ENCODE peak calls at places on chromosome 18, in five cellular contexts. P is T47D, I is GM12878, C is SK-N-SH, N is HepG2. Y is an unnamed sample.

GRCh38 chr18:26440644-26441043 is 107.7 kb downstream of the KCTD1 start:
- DNase-seq in P (no peak), I (no peak), C (no peak), N (no peak), Y (no peak)

GRCh38 chr18:21672868-21673267 is 31.7 kb downstream of the ABHD3 start:
- DNase-seq in P (no peak), I (no peak), C (peak; percentile 36), N (peak; percentile 14), Y (peak; percentile 93)

GRCh38 chr18:58937204-58937603 is 72.5 kb downstream of the ZNF532 start:
- DNase-seq in P (no peak), I (no peak), C (no peak), N (no peak), Y (no peak)

GRCh38 chr18:46060359-46060841 is 11.7 kb downstream of the PSTPIP2 start:
- DNase-seq in P (no peak), I (no peak), C (no peak), N (no peak), Y (no peak)

GRCh38 chr18:58241877-58242276 is 197.9 kb downstream of the NEDD4L start:
- DNase-seq in P (no peak), I (no peak), C (no peak), N (no peak), Y (no peak)

GRCh38 chr18:31356025-31356424 is 20.6 kb upstream of the DSG4 start:
- DNase-seq in P (no peak), I (peak; percentile 20), C (no peak), N (no peak), Y (no peak)

GRCh38 chr18:13577091-13577697 is 149.2 kb downstream of the FAM210A start:
- DNase-seq in P (no peak), I (peak; percentile 90), C (no peak), N (no peak), Y (no peak)

GRCh38 chr18:78908462-78908861 is 71.2 kb upstream of the SALL3 start:
- DNase-seq in P (no peak), I (no peak), C (no peak), N (no peak), Y (no peak)

GRCh38 chr18:55522011-55522410 is 66.0 kb downstream of the TCF4 start:
- DNase-seq in P (no peak), I (no peak), C (no peak), N (no peak), Y (no peak)

GRCh38 chr18:58615150-58616132 is 13.4 kb downstream of the ALPK2 start:
- DNase-seq in P (no peak), I (peak; percentile 88), C (no peak), N (no peak), Y (no peak)

GRCh38 chr18:75124967-75125358 is 84.0 kb downstream of the PTGR3 start:
- DNase-seq in P (no peak), I (no peak), C (peak; percentile 84), N (no peak), Y (no peak)

DNA sequence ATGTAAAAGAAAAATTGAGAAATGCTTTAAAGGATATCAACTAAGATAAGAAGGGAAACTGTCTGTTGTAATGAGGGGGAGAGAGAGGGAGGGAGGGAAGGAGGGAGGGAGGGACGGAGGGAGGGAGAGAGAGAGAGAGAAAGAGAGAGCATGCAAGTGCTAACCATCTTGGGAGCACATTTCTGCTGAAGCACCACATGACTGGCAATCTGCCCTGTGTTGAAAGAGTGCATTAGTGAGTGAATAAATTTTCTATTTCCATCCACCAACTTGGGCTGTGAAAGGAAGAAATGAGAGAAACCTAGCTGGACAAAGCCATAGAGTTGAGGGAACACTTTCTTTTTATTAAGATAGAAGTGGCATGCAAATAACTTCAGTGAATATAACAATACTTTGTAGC is 110.7 kb downstream of the TMX3 start:
- DNase-seq in P (no peak), I (no peak), C (no peak), N (no peak), Y (no peak)
- TF ChIP-seq JUND in P (no peak), I (no peak), C (no peak), N (no peak), Y (no peak)

GRCh38 chr18:60259052-60259681 is 113.4 kb downstream of the MC4R start:
- DNase-seq in P (no peak), I (no peak), C (no peak), N (no peak), Y (no peak)
- TF ChIP-seq JUND in P (no peak), I (no peak), C (peak; percentile 45), N (no peak), Y (no peak)

GRCh38 chr18:24853076-24853475 is 392.6 kb downstream of the HRH4 start:
- DNase-seq in P (no peak), I (no peak), C (no peak), N (no peak), Y (no peak)
- TF ChIP-seq JUND in P (no peak), I (no peak), C (no peak), N (no peak), Y (no peak)

GRCh38 chr18:27656905-27657304 is 471.8 kb upstream of the CHST9 start:
- DNase-seq in P (no peak), I (no peak), C (no peak), N (no peak), Y (no peak)

GRCh38 chr18:27649621-27650020 is 464.5 kb upstream of the CHST9 start:
- DNase-seq in P (no peak), I (no peak), C (no peak), N (no peak), Y (no peak)

GRCh38 chr18:27656167-27656778 is 471.2 kb upstream of the CHST9 start:
- DNase-seq in P (no peak), I (peak; percentile 16), C (no peak), N (no peak), Y (no peak)

GRCh38 chr18:27652480-27653121 is 467.5 kb upstream of the CHST9 start:
- DNase-seq in P (no peak), I (peak; percentile 53), C (no peak), N (no peak), Y (no peak)

DNA sequence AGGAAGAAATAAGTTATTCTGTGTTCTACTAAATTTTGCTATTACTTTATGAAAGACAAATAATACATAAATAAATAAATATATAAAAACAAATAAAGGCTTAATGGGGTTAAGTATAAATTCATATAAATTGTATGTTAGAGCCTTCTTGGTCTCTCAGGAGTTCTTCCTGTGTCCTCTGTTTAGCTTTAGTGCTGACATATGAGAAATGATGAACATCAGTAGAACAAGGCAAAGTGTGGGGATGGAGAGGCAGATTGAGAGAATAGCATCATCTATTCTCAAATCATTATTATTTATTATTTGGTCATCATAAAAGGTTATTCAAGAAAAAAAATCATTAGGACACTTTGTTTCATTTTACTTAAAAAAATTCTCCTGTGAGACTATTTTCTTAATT is 468.1 kb upstream of the CHST9 start:
- DNase-seq in P (no peak), I (no peak), C (no peak), N (no peak), Y (no peak)
- TF ChIP-seq JUND in P (no peak), I (no peak), C (no peak), N (no peak), Y (no peak)

GRCh38 chr18:62498616-62499262 is 24.1 kb upstream of the ZCCHC2 start:
- DNase-seq in P (no peak), I (no peak), C (no peak), N (no peak), Y (no peak)
- TF ChIP-seq JUND in P (no peak), I (no peak), C (no peak), N (no peak), Y (no peak)

DNA sequence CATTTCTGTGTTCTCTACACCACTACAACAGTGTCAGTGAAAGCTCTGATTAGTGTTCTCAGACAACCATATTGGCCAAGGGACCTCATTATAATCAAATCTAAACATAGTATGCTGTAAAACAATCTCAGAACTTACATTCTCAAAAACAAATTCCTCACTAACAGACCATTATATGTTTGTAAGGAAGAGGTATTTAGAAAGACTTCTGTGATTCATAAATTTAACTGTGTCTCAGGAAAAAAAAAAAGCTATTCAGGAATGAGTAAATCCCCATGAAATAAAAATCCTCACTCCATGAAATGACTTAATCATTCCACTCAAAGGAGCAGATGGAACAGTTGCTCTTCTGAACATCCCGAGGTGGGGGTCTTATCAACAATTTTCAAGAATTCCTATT is 413.0 kb downstream of the CDH2 start:
- DNase-seq in P (no peak), I (no peak), C (no peak), N (no peak), Y (no peak)
- TF ChIP-seq JUND in P (no peak), I (no peak), C (no peak), N (no peak), Y (no peak)

GRCh38 chr18:10139783-10140410 is 226.1 kb downstream of the VAPA start:
- DNase-seq in P (no peak), I (no peak), C (no peak), N (no peak), Y (no peak)
- TF ChIP-seq JUND in P (no peak), I (no peak), C (peak; percentile 65), N (no peak), Y (peak; percentile 45)

DNA sequence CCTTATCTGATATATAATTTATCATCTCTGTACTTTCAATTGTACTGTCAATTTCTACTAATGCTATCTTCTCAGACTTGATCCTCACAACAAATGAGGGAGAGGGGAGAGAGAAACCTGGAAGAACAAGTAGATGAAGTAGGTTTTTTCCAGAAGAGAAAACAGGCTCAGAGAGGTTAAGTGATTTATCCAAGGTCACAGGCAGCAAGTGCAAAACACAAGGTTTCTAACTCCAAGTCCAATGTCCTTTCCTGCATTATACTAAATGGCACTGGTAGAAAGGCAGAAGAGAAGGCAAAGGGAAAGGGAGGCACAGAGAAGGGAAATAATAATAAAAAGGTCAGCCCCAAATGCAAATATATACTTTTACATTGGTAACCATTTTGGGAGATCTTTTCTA is 7.5 kb downstream of the MEX3C start:
- DNase-seq in P (no peak), I (no peak), C (no peak), N (no peak), Y (no peak)
- TF ChIP-seq JUND in P (no peak), I (no peak), C (no peak), N (no peak), Y (no peak)

GRCh38 chr18:44742741-44743311 is 62.1 kb downstream of the SETBP1 start:
- DNase-seq in P (no peak), I (no peak), C (peak; percentile 66), N (no peak), Y (no peak)
- TF ChIP-seq JUND in P (no peak), I (no peak), C (no peak), N (no peak), Y (no peak)

GRCh38 chr18:2823202-2823601 is 23.6 kb upstream of the EMILIN2 start:
- DNase-seq in P (no peak), I (no peak), C (no peak), N (no peak), Y (no peak)
- TF ChIP-seq JUND in P (no peak), I (no peak), C (no peak), N (no peak), Y (no peak)

Y was measured in HCT116.